ENCODE peak calls at places on chromosome 22, in seven cellular contexts. One of them, this sample, is unnamed.
A peak's percentile ranks its signal among the peaks of the same experiment; 100 is the strongest.

GRCh38 chr22:47888807-47889206 is 1126.4 kb downstream of the TBC1D22A start:
- DNase-seq in SK-N-SH: no peak
- DNase-seq in H1: no peak
- DNase-seq in HepG2: no peak
- DNase-seq in GM12892: no peak
- DNase-seq in K562: no peak
- DNase-seq in GM12878: no peak
- DNase-seq in this sample: no peak

GRCh38 chr22:45314789-45315188 is 5.1 kb downstream of the FAM118A start:
- DNase-seq in SK-N-SH: no peak
- DNase-seq in H1: no peak
- DNase-seq in HepG2: no peak
- DNase-seq in GM12892: no peak
- DNase-seq in K562: peak; percentile 60
- DNase-seq in GM12878: no peak
- DNase-seq in this sample: no peak

GRCh38 chr22:30887418-30887817 is 81.2 kb downstream of the MORC2 start:
- DNase-seq in SK-N-SH: peak; percentile 4
- DNase-seq in H1: no peak
- DNase-seq in HepG2: no peak
- DNase-seq in GM12892: peak; percentile 2
- DNase-seq in K562: no peak
- DNase-seq in GM12878: no peak
- DNase-seq in this sample: no peak

GRCh38 chr22:36378080-36378788 is 9.5 kb downstream of the MYH9 start:
- DNase-seq in SK-N-SH: no peak
- DNase-seq in H1: no peak
- DNase-seq in HepG2: no peak
- DNase-seq in GM12892: no peak
- DNase-seq in K562: no peak
- DNase-seq in GM12878: no peak
- DNase-seq in this sample: no peak

GRCh38 chr22:26429458-26430238 is 588 bp downstream of the ASPHD2 start:
- DNase-seq in SK-N-SH: peak; percentile 76
- DNase-seq in H1: no peak
- DNase-seq in HepG2: no peak
- DNase-seq in GM12892: no peak
- DNase-seq in K562: no peak
- DNase-seq in GM12878: no peak
- DNase-seq in this sample: no peak

GRCh38 chr22:23166841-23167610 is 13.3 kb upstream of the BCR start:
- DNase-seq in SK-N-SH: no peak
- DNase-seq in H1: no peak
- DNase-seq in HepG2: no peak
- DNase-seq in GM12892: no peak
- DNase-seq in K562: no peak
- DNase-seq in GM12878: no peak
- DNase-seq in this sample: no peak

GRCh38 chr22:20972014-20972797 is 5.2 kb downstream of the AIFM3 start:
- DNase-seq in SK-N-SH: no peak
- DNase-seq in H1: no peak
- DNase-seq in HepG2: no peak
- DNase-seq in GM12892: no peak
- DNase-seq in K562: peak; percentile 61
- DNase-seq in GM12878: no peak
- DNase-seq in this sample: no peak

GRCh38 chr22:39556970-39557811 is 13.4 kb upstream of the CACNA1I start:
- DNase-seq in SK-N-SH: peak; percentile 71
- DNase-seq in H1: no peak
- DNase-seq in HepG2: no peak
- DNase-seq in GM12892: no peak
- DNase-seq in K562: peak; percentile 61
- DNase-seq in GM12878: no peak
- DNase-seq in this sample: no peak

GRCh38 chr22:28557184-28557583 is 122.5 kb downstream of the TTC28 start:
- DNase-seq in SK-N-SH: no peak
- DNase-seq in H1: no peak
- DNase-seq in HepG2: no peak
- DNase-seq in GM12892: no peak
- DNase-seq in K562: no peak
- DNase-seq in GM12878: no peak
- DNase-seq in this sample: no peak

GRCh38 chr22:45131749-45132148 is 32.0 kb upstream of the NUP50 start:
- DNase-seq in SK-N-SH: no peak
- DNase-seq in H1: no peak
- DNase-seq in HepG2: no peak
- DNase-seq in GM12892: no peak
- DNase-seq in K562: no peak
- DNase-seq in GM12878: no peak
- DNase-seq in this sample: no peak

GRCh38 chr22:26912985-26913384 is 255.6 kb downstream of the MIAT start:
- DNase-seq in SK-N-SH: no peak
- DNase-seq in H1: no peak
- DNase-seq in HepG2: no peak
- DNase-seq in GM12892: no peak
- DNase-seq in K562: no peak
- DNase-seq in GM12878: no peak
- DNase-seq in this sample: no peak

GRCh38 chr22:42880815-42881214 is 23.7 kb upstream of the ARFGAP3 start:
- DNase-seq in SK-N-SH: no peak
- DNase-seq in H1: no peak
- DNase-seq in HepG2: no peak
- DNase-seq in GM12892: no peak
- DNase-seq in K562: no peak
- DNase-seq in GM12878: no peak
- DNase-seq in this sample: no peak

GRCh38 chr22:42879371-42880021 is 22.4 kb upstream of the ARFGAP3 start:
- DNase-seq in SK-N-SH: no peak
- DNase-seq in H1: no peak
- DNase-seq in HepG2: no peak
- DNase-seq in GM12892: no peak
- DNase-seq in K562: no peak
- DNase-seq in GM12878: no peak
- DNase-seq in this sample: no peak

GRCh38 chr22:42877158-42877557 is 20.1 kb upstream of the ARFGAP3 start:
- DNase-seq in SK-N-SH: no peak
- DNase-seq in H1: no peak
- DNase-seq in HepG2: no peak
- DNase-seq in GM12892: no peak
- DNase-seq in K562: no peak
- DNase-seq in GM12878: no peak
- DNase-seq in this sample: no peak

GRCh38 chr22:42877597-42878340 is 20.7 kb upstream of the ARFGAP3 start:
- DNase-seq in SK-N-SH: no peak
- DNase-seq in H1: no peak
- DNase-seq in HepG2: no peak
- DNase-seq in GM12892: no peak
- DNase-seq in K562: no peak
- DNase-seq in GM12878: no peak
- DNase-seq in this sample: no peak

DNA sequence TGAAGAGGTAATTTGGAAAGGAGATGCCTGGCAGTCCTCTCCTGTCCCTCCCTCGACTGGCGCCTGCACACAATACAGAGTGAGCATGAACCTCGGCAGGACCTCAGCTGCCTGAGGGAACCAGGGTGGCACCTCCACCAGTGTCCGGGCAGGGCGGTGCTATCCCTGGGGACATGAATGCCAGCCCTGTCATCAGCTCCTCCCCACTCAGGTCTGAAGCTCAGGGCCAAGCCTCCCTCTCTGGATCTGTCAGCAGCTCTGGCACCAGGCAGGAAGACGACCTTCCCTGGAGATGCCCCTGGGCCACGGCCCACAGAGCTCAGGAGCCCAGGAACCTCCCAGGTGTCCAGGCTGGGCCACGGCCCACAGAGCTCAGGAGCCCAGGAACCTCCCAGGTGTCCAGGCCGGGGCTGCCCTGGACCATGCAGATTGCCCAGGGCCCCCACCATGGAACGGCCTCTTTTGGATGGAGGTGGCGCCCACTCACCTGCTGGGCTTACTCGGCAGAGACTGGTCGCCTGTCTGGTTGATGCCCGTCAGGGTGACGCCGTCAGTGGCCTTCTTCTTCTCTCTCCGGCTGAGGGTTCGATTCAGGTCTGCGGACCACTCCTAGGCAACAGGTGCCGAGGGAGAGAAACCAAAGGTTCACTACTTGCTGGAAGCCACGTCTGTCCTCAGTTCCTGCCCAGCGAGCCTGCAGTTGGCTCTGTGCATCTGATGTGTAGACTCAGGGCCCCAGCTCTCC is 21.7 kb upstream of the ARFGAP3 start:
- DNase-seq in SK-N-SH: no peak
- DNase-seq in H1: no peak
- DNase-seq in HepG2: no peak
- DNase-seq in GM12892: no peak
- DNase-seq in K562: no peak
- DNase-seq in GM12878: no peak
- DNase-seq in this sample: no peak
- TF ChIP-seq TAF1 in SK-N-SH: no peak
- TF ChIP-seq TAF1 in H1: no peak
- TF ChIP-seq TAF1 in HepG2: no peak
- TF ChIP-seq TAF1 in GM12892: no peak
- TF ChIP-seq TAF1 in K562: no peak
- TF ChIP-seq TAF1 in GM12878: no peak
- TF ChIP-seq TAF1 in this sample: no peak

GRCh38 chr22:24523873-24524272 is 28.7 kb downstream of the UPB1 start:
- DNase-seq in SK-N-SH: peak; percentile 69
- DNase-seq in H1: no peak
- DNase-seq in HepG2: no peak
- DNase-seq in GM12892: no peak
- DNase-seq in K562: no peak
- DNase-seq in GM12878: no peak
- DNase-seq in this sample: no peak
- TF ChIP-seq TAF1 in SK-N-SH: no peak
- TF ChIP-seq TAF1 in H1: no peak
- TF ChIP-seq TAF1 in HepG2: no peak
- TF ChIP-seq TAF1 in GM12892: no peak
- TF ChIP-seq TAF1 in K562: no peak
- TF ChIP-seq TAF1 in GM12878: no peak
- TF ChIP-seq TAF1 in this sample: no peak

GRCh38 chr22:33829549-33830280 is 90.6 kb downstream of the LARGE1 start:
- DNase-seq in SK-N-SH: peak; percentile 18
- DNase-seq in H1: no peak
- DNase-seq in HepG2: no peak
- DNase-seq in GM12892: no peak
- DNase-seq in K562: no peak
- DNase-seq in GM12878: no peak
- DNase-seq in this sample: no peak

GRCh38 chr22:33835196-33835788 is 85.0 kb downstream of the LARGE1 start:
- DNase-seq in SK-N-SH: no peak
- DNase-seq in H1: no peak
- DNase-seq in HepG2: no peak
- DNase-seq in GM12892: no peak
- DNase-seq in K562: no peak
- DNase-seq in GM12878: no peak
- DNase-seq in this sample: no peak

GRCh38 chr22:33831207-33831606 is 89.1 kb downstream of the LARGE1 start:
- DNase-seq in SK-N-SH: no peak
- DNase-seq in H1: no peak
- DNase-seq in HepG2: no peak
- DNase-seq in GM12892: no peak
- DNase-seq in K562: no peak
- DNase-seq in GM12878: no peak
- DNase-seq in this sample: no peak

GRCh38 chr22:33831651-33832050 is 88.6 kb downstream of the LARGE1 start:
- DNase-seq in SK-N-SH: no peak
- DNase-seq in H1: no peak
- DNase-seq in HepG2: no peak
- DNase-seq in GM12892: no peak
- DNase-seq in K562: no peak
- DNase-seq in GM12878: no peak
- DNase-seq in this sample: no peak

DNA sequence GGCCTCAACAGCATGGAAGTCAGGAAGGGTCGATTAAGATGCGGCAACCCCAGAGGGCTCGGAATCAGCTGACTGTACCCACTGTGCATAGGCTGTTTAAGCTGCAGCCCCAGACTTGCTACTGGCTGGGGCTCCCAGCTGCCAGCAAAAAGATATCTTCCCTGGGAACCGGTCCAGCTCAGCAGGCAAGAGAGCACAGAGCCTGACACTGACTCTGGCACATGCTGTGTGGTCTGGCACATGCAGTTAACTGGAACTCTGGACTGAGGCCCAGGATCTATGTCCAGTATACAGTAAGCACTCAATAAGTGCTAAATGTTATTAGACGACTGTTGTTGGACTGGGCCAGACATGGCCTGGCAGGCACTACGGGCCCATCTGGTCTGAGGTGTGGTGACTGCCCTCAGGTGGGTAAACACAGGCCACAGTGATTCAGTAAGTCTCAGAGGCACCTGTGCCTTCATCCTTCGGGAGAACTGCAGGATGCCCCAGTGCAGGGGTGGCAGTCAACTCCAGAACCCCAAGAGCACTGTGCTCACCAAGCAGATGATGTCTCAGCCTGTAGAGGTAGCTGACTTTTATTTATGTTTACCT is 87.6 kb downstream of the LARGE1 start:
- DNase-seq in SK-N-SH: no peak
- DNase-seq in H1: no peak
- DNase-seq in HepG2: no peak
- DNase-seq in GM12892: no peak
- DNase-seq in K562: no peak
- DNase-seq in GM12878: no peak
- DNase-seq in this sample: no peak
- TF ChIP-seq TAF1 in SK-N-SH: no peak
- TF ChIP-seq TAF1 in H1: no peak
- TF ChIP-seq TAF1 in HepG2: no peak
- TF ChIP-seq TAF1 in GM12892: no peak
- TF ChIP-seq TAF1 in K562: no peak
- TF ChIP-seq TAF1 in GM12878: no peak
- TF ChIP-seq TAF1 in this sample: no peak

GRCh38 chr22:50139843-50140415 is 30.6 kb upstream of the PANX2 start:
- DNase-seq in SK-N-SH: no peak
- DNase-seq in H1: no peak
- DNase-seq in HepG2: peak; percentile 68
- DNase-seq in GM12892: no peak
- DNase-seq in K562: no peak
- DNase-seq in GM12878: no peak
- DNase-seq in this sample: no peak
- TF ChIP-seq TAF1 in SK-N-SH: no peak
- TF ChIP-seq TAF1 in H1: no peak
- TF ChIP-seq TAF1 in HepG2: no peak
- TF ChIP-seq TAF1 in GM12892: no peak
- TF ChIP-seq TAF1 in K562: no peak
- TF ChIP-seq TAF1 in GM12878: no peak
- TF ChIP-seq TAF1 in this sample: no peak

This sample was measured in GM12891.